ENCODE peak calls at places on chromosomes 2 and 18, in ten cellular contexts. One of them, this sample, is unnamed.

GRCh38 chr18:59765343-59765742 is 68.1 kb upstream of the CCBE1 start:
- DNase-seq in endothelial cell of umbilical vein: no peak
- DNase-seq in HCT116: no peak
- DNase-seq in astrocyte of the spinal cord: no peak
- DNase-seq in nephron progenitor cell: no peak
- DNase-seq in bronchial epithelial cell: peak; percentile 76
- DNase-seq in upper lobe of left lung: no peak
- DNase-seq in ovary: no peak
- DNase-seq in body of pancreas: no peak
- DNase-seq in spleen: no peak
- DNase-seq in this sample: no peak

GRCh38 chr2:171287606-171288005 is 126.9 kb upstream of the TLK1 start:
- DNase-seq in endothelial cell of umbilical vein: no peak
- DNase-seq in HCT116: no peak
- DNase-seq in astrocyte of the spinal cord: no peak
- DNase-seq in nephron progenitor cell: no peak
- DNase-seq in bronchial epithelial cell: peak; percentile 60
- DNase-seq in upper lobe of left lung: no peak
- DNase-seq in ovary: no peak
- DNase-seq in body of pancreas: no peak
- DNase-seq in spleen: no peak
- DNase-seq in this sample: no peak

GRCh38 chr18:11488175-11488574 is 121.2 kb upstream of the SLC35G4 start:
- DNase-seq in endothelial cell of umbilical vein: no peak
- DNase-seq in HCT116: no peak
- DNase-seq in astrocyte of the spinal cord: no peak
- DNase-seq in nephron progenitor cell: no peak
- DNase-seq in bronchial epithelial cell: peak; percentile 59
- DNase-seq in upper lobe of left lung: no peak
- DNase-seq in ovary: no peak
- DNase-seq in body of pancreas: no peak
- DNase-seq in spleen: no peak
- DNase-seq in this sample: no peak

GRCh38 chr2:234494361-234495075 is 2.4 kb downstream of the ARL4C start:
- DNase-seq in endothelial cell of umbilical vein: peak; percentile 46
- DNase-seq in HCT116: no peak
- DNase-seq in astrocyte of the spinal cord: peak; percentile 73
- DNase-seq in nephron progenitor cell: no peak
- DNase-seq in bronchial epithelial cell: peak; percentile 70
- DNase-seq in upper lobe of left lung: peak; percentile 61
- DNase-seq in ovary: no peak
- DNase-seq in body of pancreas: peak; percentile 38
- DNase-seq in spleen: no peak
- DNase-seq in this sample: no peak

GRCh38 chr2:204234879-204235278 is 298.3 kb downstream of the ICOS start:
- DNase-seq in endothelial cell of umbilical vein: no peak
- DNase-seq in HCT116: no peak
- DNase-seq in astrocyte of the spinal cord: peak; percentile 33
- DNase-seq in nephron progenitor cell: no peak
- DNase-seq in bronchial epithelial cell: no peak
- DNase-seq in upper lobe of left lung: no peak
- DNase-seq in ovary: no peak
- DNase-seq in body of pancreas: peak; percentile 9
- DNase-seq in spleen: no peak
- DNase-seq in this sample: no peak

GRCh38 chr2:40658917-40659316 is 207.0 kb upstream of the SLC8A1 start:
- DNase-seq in endothelial cell of umbilical vein: peak; percentile 21
- DNase-seq in HCT116: no peak
- DNase-seq in astrocyte of the spinal cord: peak; percentile 39
- DNase-seq in nephron progenitor cell: peak; percentile 45
- DNase-seq in bronchial epithelial cell: peak; percentile 18
- DNase-seq in upper lobe of left lung: no peak
- DNase-seq in ovary: no peak
- DNase-seq in body of pancreas: no peak
- DNase-seq in spleen: no peak
- DNase-seq in this sample: no peak

GRCh38 chr2:189540551-189540950 is 40.0 kb downstream of the SLC40A1 start:
- DNase-seq in endothelial cell of umbilical vein: no peak
- DNase-seq in HCT116: no peak
- DNase-seq in astrocyte of the spinal cord: no peak
- DNase-seq in nephron progenitor cell: no peak
- DNase-seq in bronchial epithelial cell: peak; percentile 40
- DNase-seq in upper lobe of left lung: no peak
- DNase-seq in ovary: no peak
- DNase-seq in body of pancreas: no peak
- DNase-seq in spleen: no peak
- DNase-seq in this sample: no peak

GRCh38 chr2:230937362-230937761 is 12.3 kb upstream of the GPR55 start:
- DNase-seq in endothelial cell of umbilical vein: no peak
- DNase-seq in HCT116: no peak
- DNase-seq in astrocyte of the spinal cord: no peak
- DNase-seq in nephron progenitor cell: no peak
- DNase-seq in bronchial epithelial cell: no peak
- DNase-seq in upper lobe of left lung: no peak
- DNase-seq in ovary: no peak
- DNase-seq in body of pancreas: no peak
- DNase-seq in spleen: no peak
- DNase-seq in this sample: no peak

GRCh38 chr2:173751245-173751975 is 213.8 kb downstream of the SP3 start:
- DNase-seq in endothelial cell of umbilical vein: no peak
- DNase-seq in HCT116: no peak
- DNase-seq in astrocyte of the spinal cord: no peak
- DNase-seq in nephron progenitor cell: no peak
- DNase-seq in bronchial epithelial cell: no peak
- DNase-seq in upper lobe of left lung: no peak
- DNase-seq in ovary: no peak
- DNase-seq in body of pancreas: no peak
- DNase-seq in spleen: no peak
- DNase-seq in this sample: no peak

GRCh38 chr2:173750831-173751230 is 214.3 kb downstream of the SP3 start:
- DNase-seq in endothelial cell of umbilical vein: no peak
- DNase-seq in HCT116: no peak
- DNase-seq in astrocyte of the spinal cord: no peak
- DNase-seq in nephron progenitor cell: no peak
- DNase-seq in bronchial epithelial cell: no peak
- DNase-seq in upper lobe of left lung: no peak
- DNase-seq in ovary: no peak
- DNase-seq in body of pancreas: no peak
- DNase-seq in spleen: no peak
- DNase-seq in this sample: no peak

GRCh38 chr2:173750332-173750731 is 214.8 kb downstream of the SP3 start:
- DNase-seq in endothelial cell of umbilical vein: peak; percentile 30
- DNase-seq in HCT116: no peak
- DNase-seq in astrocyte of the spinal cord: peak; percentile 48
- DNase-seq in nephron progenitor cell: peak; percentile 20
- DNase-seq in bronchial epithelial cell: peak; percentile 16
- DNase-seq in upper lobe of left lung: peak; percentile 30
- DNase-seq in ovary: no peak
- DNase-seq in body of pancreas: no peak
- DNase-seq in spleen: no peak
- DNase-seq in this sample: no peak

GRCh38 chr2:173753441-173753840 is 211.7 kb downstream of the SP3 start:
- DNase-seq in endothelial cell of umbilical vein: no peak
- DNase-seq in HCT116: no peak
- DNase-seq in astrocyte of the spinal cord: no peak
- DNase-seq in nephron progenitor cell: no peak
- DNase-seq in bronchial epithelial cell: no peak
- DNase-seq in upper lobe of left lung: no peak
- DNase-seq in ovary: no peak
- DNase-seq in body of pancreas: no peak
- DNase-seq in spleen: no peak
- DNase-seq in this sample: no peak

DNA sequence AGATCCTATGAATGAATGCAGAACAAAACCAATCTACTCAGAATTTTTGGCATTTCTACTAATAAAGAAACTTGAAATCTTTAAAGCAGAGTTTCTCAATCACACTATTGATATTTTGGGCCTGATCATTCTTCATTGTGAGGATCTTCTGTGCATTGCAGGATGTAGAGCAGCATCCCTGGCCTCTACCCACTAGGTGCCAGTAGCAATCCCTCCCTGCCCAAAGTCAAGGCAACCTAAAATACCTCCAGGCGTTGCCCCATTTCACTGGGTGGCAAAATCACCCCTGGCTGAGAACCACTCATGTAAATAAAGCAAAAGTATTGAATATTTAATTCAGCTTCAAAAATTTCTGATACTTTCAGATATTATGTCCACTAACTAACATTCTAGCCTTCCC is 213.0 kb downstream of the SP3 start:
- DNase-seq in endothelial cell of umbilical vein: no peak
- DNase-seq in HCT116: peak; percentile 13
- DNase-seq in astrocyte of the spinal cord: no peak
- DNase-seq in nephron progenitor cell: no peak
- DNase-seq in bronchial epithelial cell: no peak
- DNase-seq in upper lobe of left lung: no peak
- DNase-seq in ovary: no peak
- DNase-seq in body of pancreas: no peak
- DNase-seq in spleen: no peak
- DNase-seq in this sample: no peak
- TF ChIP-seq CTCF in endothelial cell of umbilical vein: no peak
- TF ChIP-seq CTCF in HCT116: peak; percentile 55
- TF ChIP-seq CTCF in astrocyte of the spinal cord: peak; percentile 59
- TF ChIP-seq CTCF in nephron progenitor cell: no peak
- TF ChIP-seq CTCF in bronchial epithelial cell: peak; percentile 61
- TF ChIP-seq CTCF in upper lobe of left lung: no peak
- TF ChIP-seq CTCF in ovary: no peak
- TF ChIP-seq CTCF in body of pancreas: no peak
- TF ChIP-seq CTCF in spleen: no peak
- TF ChIP-seq CTCF in this sample: peak; percentile 8

DNA sequence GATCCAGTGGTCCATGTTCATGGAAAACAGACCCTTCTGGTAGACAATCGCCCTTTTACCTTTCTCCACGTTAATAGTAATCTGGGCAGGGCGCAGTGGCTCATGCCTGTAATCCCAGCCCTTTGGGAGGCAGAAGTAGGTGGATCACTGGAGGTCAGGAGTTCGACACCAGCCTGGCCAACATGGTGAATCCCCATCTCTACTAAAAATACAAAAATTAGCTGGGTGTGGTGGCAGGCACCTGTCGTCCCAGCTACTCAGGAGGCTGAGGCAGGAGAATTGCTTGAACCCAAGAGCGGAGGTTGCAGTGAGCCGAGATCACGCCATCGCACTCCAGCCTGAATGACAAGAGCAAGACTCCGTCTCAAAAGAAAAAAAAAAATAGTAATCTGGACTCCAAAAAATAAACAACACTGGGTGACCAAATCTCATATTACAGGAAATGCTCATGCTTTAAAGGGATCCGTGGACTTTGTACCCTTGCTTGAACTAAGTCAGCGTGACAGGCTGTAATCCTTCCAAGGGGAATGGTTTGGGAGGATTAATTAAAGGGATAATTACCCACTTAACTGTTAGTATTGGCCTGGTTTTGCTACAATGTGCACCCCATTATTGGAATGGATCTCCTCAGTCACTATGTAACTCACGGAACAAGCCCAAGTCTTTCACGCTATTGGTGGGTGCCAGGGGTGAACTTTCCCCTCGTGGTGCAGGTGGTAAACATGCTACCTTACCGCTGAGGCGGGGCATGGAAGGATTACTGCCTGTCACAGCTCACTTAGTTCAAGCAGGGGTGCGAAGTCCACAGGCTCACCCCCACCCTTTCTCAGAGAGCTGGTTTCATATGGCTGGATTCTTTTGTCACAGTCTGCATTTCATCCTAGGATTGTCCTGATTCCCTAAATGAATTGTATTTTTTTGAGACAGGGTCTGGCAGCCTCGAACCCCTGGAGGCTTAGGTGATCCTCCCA is 36.7 kb downstream of the PROC start:
- DNase-seq in endothelial cell of umbilical vein: no peak
- DNase-seq in HCT116: no peak
- DNase-seq in astrocyte of the spinal cord: no peak
- DNase-seq in nephron progenitor cell: no peak
- DNase-seq in bronchial epithelial cell: no peak
- DNase-seq in upper lobe of left lung: no peak
- DNase-seq in ovary: no peak
- DNase-seq in body of pancreas: peak; percentile 87
- DNase-seq in spleen: no peak
- DNase-seq in this sample: peak; percentile 35
- TF ChIP-seq CTCF in endothelial cell of umbilical vein: no peak
- TF ChIP-seq CTCF in HCT116: no peak
- TF ChIP-seq CTCF in astrocyte of the spinal cord: no peak
- TF ChIP-seq CTCF in nephron progenitor cell: no peak
- TF ChIP-seq CTCF in bronchial epithelial cell: no peak
- TF ChIP-seq CTCF in upper lobe of left lung: no peak
- TF ChIP-seq CTCF in ovary: no peak
- TF ChIP-seq CTCF in body of pancreas: no peak
- TF ChIP-seq CTCF in spleen: no peak
- TF ChIP-seq CTCF in this sample: no peak

DNA sequence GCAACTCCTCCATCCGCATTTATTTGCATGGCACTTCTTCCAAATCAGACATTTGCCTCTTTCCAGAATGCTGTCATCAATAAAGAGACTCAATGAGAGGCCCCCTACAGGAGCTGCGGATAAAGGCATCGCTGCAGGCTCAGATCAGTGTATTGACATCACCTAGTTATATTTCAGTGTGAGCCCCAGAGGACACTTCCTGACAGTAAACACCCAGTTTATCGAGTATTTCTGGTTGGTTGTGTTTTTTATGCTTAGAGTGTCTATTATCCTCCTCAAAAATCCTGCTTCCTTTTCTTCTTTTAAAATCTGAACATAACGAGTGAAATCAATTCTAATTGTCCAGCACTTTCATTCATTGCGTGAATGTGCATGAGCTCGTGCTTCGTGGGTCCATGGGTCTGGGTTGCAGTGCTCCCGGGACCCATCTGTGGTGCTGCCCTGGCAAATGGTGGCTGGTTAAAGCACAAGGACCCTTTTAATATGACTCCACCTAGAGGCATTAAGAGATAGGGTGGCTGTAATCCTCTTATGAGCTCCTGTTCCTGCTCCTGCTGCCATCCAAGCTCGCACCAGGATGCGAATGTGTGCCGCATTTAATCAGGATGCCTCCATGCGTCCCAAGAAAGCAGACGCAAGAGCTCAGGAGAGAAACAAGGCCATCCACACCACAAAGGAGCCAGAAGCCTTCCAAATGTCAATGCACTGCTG is 38.9 kb downstream of the NRP2 start:
- DNase-seq in endothelial cell of umbilical vein: no peak
- DNase-seq in HCT116: no peak
- DNase-seq in astrocyte of the spinal cord: no peak
- DNase-seq in nephron progenitor cell: no peak
- DNase-seq in bronchial epithelial cell: no peak
- DNase-seq in upper lobe of left lung: no peak
- DNase-seq in ovary: no peak
- DNase-seq in body of pancreas: no peak
- DNase-seq in spleen: no peak
- DNase-seq in this sample: peak; percentile 75
- TF ChIP-seq CTCF in endothelial cell of umbilical vein: peak; percentile 25
- TF ChIP-seq CTCF in HCT116: peak; percentile 62
- TF ChIP-seq CTCF in astrocyte of the spinal cord: peak; percentile 57
- TF ChIP-seq CTCF in nephron progenitor cell: no peak
- TF ChIP-seq CTCF in bronchial epithelial cell: peak; percentile 30
- TF ChIP-seq CTCF in upper lobe of left lung: no peak
- TF ChIP-seq CTCF in ovary: no peak
- TF ChIP-seq CTCF in body of pancreas: no peak
- TF ChIP-seq CTCF in spleen: no peak
- TF ChIP-seq CTCF in this sample: peak; percentile 34

GRCh38 chr2:72214429-72215143 is 66.9 kb upstream of the CYP26B1 start:
- DNase-seq in endothelial cell of umbilical vein: peak; percentile 70
- DNase-seq in HCT116: no peak
- DNase-seq in astrocyte of the spinal cord: peak; percentile 53
- DNase-seq in nephron progenitor cell: no peak
- DNase-seq in bronchial epithelial cell: peak; percentile 80
- DNase-seq in upper lobe of left lung: no peak
- DNase-seq in ovary: no peak
- DNase-seq in body of pancreas: no peak
- DNase-seq in spleen: no peak
- DNase-seq in this sample: no peak

GRCh38 chr2:72222829-72223564 is 75.3 kb upstream of the CYP26B1 start:
- DNase-seq in endothelial cell of umbilical vein: no peak
- DNase-seq in HCT116: no peak
- DNase-seq in astrocyte of the spinal cord: peak; percentile 60
- DNase-seq in nephron progenitor cell: no peak
- DNase-seq in bronchial epithelial cell: no peak
- DNase-seq in upper lobe of left lung: no peak
- DNase-seq in ovary: no peak
- DNase-seq in body of pancreas: no peak
- DNase-seq in spleen: no peak
- DNase-seq in this sample: no peak

GRCh38 chr2:72220170-72220569 is 72.5 kb upstream of the CYP26B1 start:
- DNase-seq in endothelial cell of umbilical vein: no peak
- DNase-seq in HCT116: no peak
- DNase-seq in astrocyte of the spinal cord: no peak
- DNase-seq in nephron progenitor cell: peak; percentile 32
- DNase-seq in bronchial epithelial cell: no peak
- DNase-seq in upper lobe of left lung: no peak
- DNase-seq in ovary: no peak
- DNase-seq in body of pancreas: no peak
- DNase-seq in spleen: no peak
- DNase-seq in this sample: no peak
- TF ChIP-seq CTCF in endothelial cell of umbilical vein: no peak
- TF ChIP-seq CTCF in HCT116: peak; percentile 47
- TF ChIP-seq CTCF in astrocyte of the spinal cord: peak; percentile 26
- TF ChIP-seq CTCF in nephron progenitor cell: peak; percentile 40
- TF ChIP-seq CTCF in bronchial epithelial cell: peak; percentile 8
- TF ChIP-seq CTCF in upper lobe of left lung: no peak
- TF ChIP-seq CTCF in ovary: no peak
- TF ChIP-seq CTCF in body of pancreas: no peak
- TF ChIP-seq CTCF in spleen: no peak
- TF ChIP-seq CTCF in this sample: peak; percentile 13

This sample was measured in D721Med.